ENCODE peak calls at places on chromosomes 13 and 19, in six cellular contexts. One of them, this sample, is unnamed.

GRCh38 chr19:50333737-50334617 is 4.8 kb upstream of the KCNC3 start:
- DNase-seq in H54: peak; percentile 99
- DNase-seq in tibial nerve: no peak
- DNase-seq in fibroblast of mammary gland: no peak
- DNase-seq in GOT3: no peak
- DNase-seq in T follicular helper cell: peak; percentile 71
- DNase-seq in this sample: no peak

GRCh38 chr19:47539747-47540311 is 25.0 kb upstream of the NAPA start:
- DNase-seq in GOT3: no peak
- DNase-seq in H54: no peak
- DNase-seq in T follicular helper cell: no peak
- DNase-seq in tibial nerve: no peak
- DNase-seq in fibroblast of mammary gland: no peak
- DNase-seq in this sample: no peak

GRCh38 chr19:4064073-4064550 is 2.6 kb downstream of the ZBTB7A start:
- DNase-seq in fibroblast of mammary gland: peak; percentile 31
- DNase-seq in GOT3: no peak
- DNase-seq in tibial nerve: no peak
- DNase-seq in H54: no peak
- DNase-seq in T follicular helper cell: no peak
- DNase-seq in this sample: no peak

GRCh38 chr13:99197257-99197651 is 3.4 kb upstream of the UBAC2 start:
- DNase-seq in H54: no peak
- DNase-seq in tibial nerve: no peak
- DNase-seq in fibroblast of mammary gland: no peak
- DNase-seq in T follicular helper cell: no peak
- DNase-seq in GOT3: no peak
- DNase-seq in this sample: no peak

GRCh38 chr19:45667620-45668341 is at the start of gene GIPR:
- DNase-seq in tibial nerve: no peak
- DNase-seq in T follicular helper cell: peak; percentile 34
- DNase-seq in H54: no peak
- DNase-seq in GOT3: no peak
- DNase-seq in fibroblast of mammary gland: peak; percentile 44
- DNase-seq in this sample: no peak

GRCh38 chr13:54366728-54367127 is 1338.1 kb downstream of the OLFM4 start:
- DNase-seq in GOT3: no peak
- DNase-seq in H54: no peak
- DNase-seq in tibial nerve: no peak
- DNase-seq in fibroblast of mammary gland: no peak
- DNase-seq in T follicular helper cell: no peak
- DNase-seq in this sample: no peak

GRCh38 chr19:49430172-49430677 is 5.0 kb downstream of the GFY start:
- DNase-seq in fibroblast of mammary gland: no peak
- DNase-seq in T follicular helper cell: no peak
- DNase-seq in tibial nerve: no peak
- DNase-seq in GOT3: no peak
- DNase-seq in H54: no peak
- DNase-seq in this sample: no peak

GRCh38 chr19:10430505-10431253 is 10.3 kb downstream of the PDE4A start:
- DNase-seq in tibial nerve: no peak
- DNase-seq in GOT3: no peak
- DNase-seq in H54: no peak
- DNase-seq in fibroblast of mammary gland: no peak
- DNase-seq in T follicular helper cell: no peak
- DNase-seq in this sample: no peak

GRCh38 chr13:76836311-76836710 is 49.9 kb downstream of the KCTD12 start:
- DNase-seq in GOT3: no peak
- DNase-seq in H54: no peak
- DNase-seq in tibial nerve: no peak
- DNase-seq in T follicular helper cell: no peak
- DNase-seq in fibroblast of mammary gland: peak; percentile 71
- DNase-seq in this sample: no peak

GRCh38 chr13:110557610-110558305 is 3.8 kb downstream of the RAB20 start:
- DNase-seq in fibroblast of mammary gland: no peak
- DNase-seq in tibial nerve: no peak
- DNase-seq in T follicular helper cell: no peak
- DNase-seq in GOT3: no peak
- DNase-seq in H54: no peak
- DNase-seq in this sample: no peak

GRCh38 chr19:42419309-42419708 is 7.9 kb downstream of the LIPE start:
- DNase-seq in H54: no peak
- DNase-seq in T follicular helper cell: no peak
- DNase-seq in GOT3: no peak
- DNase-seq in tibial nerve: no peak
- DNase-seq in fibroblast of mammary gland: no peak
- DNase-seq in this sample: no peak

GRCh38 chr19:38657633-38658222 is 10.3 kb downstream of the ACTN4 start:
- DNase-seq in fibroblast of mammary gland: peak; percentile 90
- DNase-seq in T follicular helper cell: no peak
- DNase-seq in tibial nerve: no peak
- DNase-seq in H54: no peak
- DNase-seq in GOT3: peak; percentile 40
- DNase-seq in this sample: no peak

GRCh38 chr13:37074703-37075102 is 15.2 kb upstream of the SUPT20H start:
- DNase-seq in GOT3: no peak
- DNase-seq in T follicular helper cell: no peak
- DNase-seq in H54: no peak
- DNase-seq in tibial nerve: no peak
- DNase-seq in fibroblast of mammary gland: peak; percentile 55
- DNase-seq in this sample: no peak

GRCh38 chr13:23547000-23547590 is 23.1 kb upstream of the TNFRSF19 start:
- DNase-seq in GOT3: no peak
- DNase-seq in fibroblast of mammary gland: peak; percentile 43
- DNase-seq in tibial nerve: peak; percentile 27
- DNase-seq in H54: no peak
- DNase-seq in T follicular helper cell: no peak
- DNase-seq in this sample: no peak

GRCh38 chr13:104024416-104025170 is 958.4 kb upstream of the SLC10A2 start:
- DNase-seq in T follicular helper cell: no peak
- DNase-seq in fibroblast of mammary gland: peak; percentile 32
- DNase-seq in H54: no peak
- DNase-seq in tibial nerve: no peak
- DNase-seq in GOT3: no peak
- DNase-seq in this sample: no peak

GRCh38 chr19:40217027-40217810 is 965 bp downstream of the TTC9B start:
- DNase-seq in fibroblast of mammary gland: no peak
- DNase-seq in T follicular helper cell: no peak
- DNase-seq in tibial nerve: no peak
- DNase-seq in GOT3: no peak
- DNase-seq in H54: no peak
- DNase-seq in this sample: no peak

GRCh38 chr19:11849264-11849615 is 714 bp downstream of the ZNF439 start:
- DNase-seq in H54: no peak
- DNase-seq in tibial nerve: no peak
- DNase-seq in GOT3: no peak
- DNase-seq in T follicular helper cell: no peak
- DNase-seq in fibroblast of mammary gland: no peak
- DNase-seq in this sample: peak; percentile 13

GRCh38 chr19:11268783-11269267 is 6.5 kb upstream of the DOCK6 start:
- DNase-seq in T follicular helper cell: no peak
- DNase-seq in GOT3: no peak
- DNase-seq in tibial nerve: peak; percentile 57
- DNase-seq in H54: peak; percentile 46
- DNase-seq in fibroblast of mammary gland: peak; percentile 78
- DNase-seq in this sample: no peak

GRCh38 chr19:23699521-23699860 is 12.5 kb upstream of the ZNF675 start:
- DNase-seq in fibroblast of mammary gland: no peak
- DNase-seq in tibial nerve: no peak
- DNase-seq in T follicular helper cell: no peak
- DNase-seq in H54: peak; percentile 10
- DNase-seq in GOT3: no peak
- DNase-seq in this sample: no peak

GRCh38 chr19:35524181-35524838 is 3.8 kb downstream of the SBSN start:
- DNase-seq in H54: no peak
- DNase-seq in GOT3: no peak
- DNase-seq in tibial nerve: no peak
- DNase-seq in fibroblast of mammary gland: no peak
- DNase-seq in T follicular helper cell: no peak
- DNase-seq in this sample: no peak

GRCh38 chr13:33262069-33262487 is 23.5 kb downstream of the STARD13 start:
- DNase-seq in T follicular helper cell: no peak
- DNase-seq in fibroblast of mammary gland: peak; percentile 70
- DNase-seq in H54: no peak
- DNase-seq in GOT3: no peak
- DNase-seq in tibial nerve: no peak
- DNase-seq in this sample: no peak

GRCh38 chr19:14979498-14980255 is at the start of gene SLC1A6:
- DNase-seq in GOT3: no peak
- DNase-seq in T follicular helper cell: no peak
- DNase-seq in tibial nerve: no peak
- DNase-seq in fibroblast of mammary gland: no peak
- DNase-seq in H54: no peak
- DNase-seq in this sample: no peak

GRCh38 chr13:102825400-102825799 is 20.4 kb upstream of the ERCC5 start:
- DNase-seq in GOT3: no peak
- DNase-seq in fibroblast of mammary gland: no peak
- DNase-seq in T follicular helper cell: no peak
- DNase-seq in tibial nerve: no peak
- DNase-seq in H54: no peak
- DNase-seq in this sample: no peak

GRCh38 chr19:13053761-13054604 is 48.7 kb downstream of the LYL1 start:
- DNase-seq in tibial nerve: peak; percentile 82
- DNase-seq in T follicular helper cell: no peak
- DNase-seq in fibroblast of mammary gland: peak; percentile 84
- DNase-seq in GOT3: no peak
- DNase-seq in H54: peak; percentile 89
- DNase-seq in this sample: no peak

GRCh38 chr19:50669319-50670101 is 20.3 kb downstream of the C19orf81 start:
- DNase-seq in GOT3: no peak
- DNase-seq in T follicular helper cell: no peak
- DNase-seq in fibroblast of mammary gland: peak; percentile 23
- DNase-seq in tibial nerve: no peak
- DNase-seq in H54: peak; percentile 87
- DNase-seq in this sample: peak; percentile 70

GRCh38 chr13:50387124-50387581 is 371.9 kb downstream of the KCNRG start:
- DNase-seq in tibial nerve: peak; percentile 53
- DNase-seq in H54: no peak
- DNase-seq in fibroblast of mammary gland: peak; percentile 41
- DNase-seq in GOT3: no peak
- DNase-seq in T follicular helper cell: peak; percentile 12
- DNase-seq in this sample: no peak

GRCh38 chr19:48325265-48325910 is at the start of gene EMP3:
- DNase-seq in fibroblast of mammary gland: peak; percentile 91
- DNase-seq in T follicular helper cell: peak; percentile 80
- DNase-seq in tibial nerve: peak; percentile 69
- DNase-seq in GOT3: peak; percentile 70
- DNase-seq in H54: peak; percentile 69
- DNase-seq in this sample: peak; percentile 30

GRCh38 chr19:35144259-35144599 is 1.2 kb downstream of the FXYD7 start:
- DNase-seq in H54: no peak
- DNase-seq in GOT3: no peak
- DNase-seq in tibial nerve: no peak
- DNase-seq in T follicular helper cell: no peak
- DNase-seq in fibroblast of mammary gland: no peak
- DNase-seq in this sample: no peak

GRCh38 chr19:29576043-29576442 is 30.0 kb upstream of the POP4 start:
- DNase-seq in tibial nerve: no peak
- DNase-seq in fibroblast of mammary gland: peak; percentile 42
- DNase-seq in H54: peak; percentile 29
- DNase-seq in GOT3: no peak
- DNase-seq in T follicular helper cell: no peak
- DNase-seq in this sample: no peak

GRCh38 chr13:102856603-102857002 is 10.8 kb downstream of the ERCC5 start:
- DNase-seq in GOT3: no peak
- DNase-seq in tibial nerve: no peak
- DNase-seq in fibroblast of mammary gland: peak; percentile 81
- DNase-seq in H54: no peak
- DNase-seq in T follicular helper cell: no peak
- DNase-seq in this sample: no peak

GRCh38 chr13:111159362-111160320 is 44.5 kb downstream of the ARHGEF7 start:
- DNase-seq in H54: no peak
- DNase-seq in fibroblast of mammary gland: no peak
- DNase-seq in tibial nerve: no peak
- DNase-seq in GOT3: no peak
- DNase-seq in T follicular helper cell: no peak
- DNase-seq in this sample: no peak

GRCh38 chr13:92187378-92187989 is 789.1 kb downstream of the GPC5 start:
- DNase-seq in GOT3: no peak
- DNase-seq in fibroblast of mammary gland: peak; percentile 39
- DNase-seq in tibial nerve: no peak
- DNase-seq in T follicular helper cell: no peak
- DNase-seq in H54: peak; percentile 9
- DNase-seq in this sample: no peak

GRCh38 chr13:99027260-99027659 is 49.4 kb upstream of the DOCK9 start:
- DNase-seq in fibroblast of mammary gland: no peak
- DNase-seq in GOT3: no peak
- DNase-seq in H54: peak; percentile 38
- DNase-seq in T follicular helper cell: no peak
- DNase-seq in tibial nerve: no peak
- DNase-seq in this sample: no peak

GRCh38 chr13:45122941-45123340 is 2.6 kb downstream of the GTF2F2 start:
- DNase-seq in fibroblast of mammary gland: no peak
- DNase-seq in H54: no peak
- DNase-seq in GOT3: no peak
- DNase-seq in T follicular helper cell: no peak
- DNase-seq in tibial nerve: no peak
- DNase-seq in this sample: no peak